ENCODE peak calls at places on chromosomes 11 and 22, in six cellular contexts. T is AG09309, F is aorta, L is fibroblast of lung, A is astrocyte of the cerebellum, B is pancreas. Z is an unnamed sample.

GRCh38 chr11:71120346-71120963 is 131.9 kb downstream of the SHANK2 start:
- DNase-seq in T (no peak), B (peak; percentile 64), A (no peak), L (no peak), F (no peak), Z (peak; percentile 52)

GRCh38 chr22:34067031-34067430 is 146.8 kb upstream of the LARGE1 start:
- DNase-seq in F (no peak), L (no peak), B (no peak), T (no peak), A (no peak), Z (no peak)

GRCh38 chr22:35313311-35314121 is 13.8 kb downstream of the TOM1 start:
- DNase-seq in F (peak; percentile 77), A (peak; percentile 26), L (peak; percentile 96), T (peak; percentile 84), B (no peak), Z (peak; percentile 49)

GRCh38 chr22:46968359-46968740 is 205.9 kb downstream of the TBC1D22A start:
- DNase-seq in F (no peak), T (no peak), B (no peak), A (no peak), L (no peak), Z (no peak)

GRCh38 chr22:47373648-47374272 is 611.3 kb downstream of the TBC1D22A start:
- DNase-seq in A (no peak), T (no peak), B (no peak), F (peak; percentile 42), L (no peak), Z (peak; percentile 43)

GRCh38 chr11:69361048-69361447 is 67.1 kb downstream of the MYEOV start:
- DNase-seq in B (peak; percentile 4), T (no peak), A (no peak), L (no peak), F (no peak), Z (no peak)

GRCh38 chr22:19360862-19361261 is 69.3 kb upstream of the CLTCL1 start:
- DNase-seq in L (no peak), F (no peak), B (no peak), T (no peak), A (no peak), Z (no peak)

GRCh38 chr11:70853103-70853830 is 399.1 kb downstream of the SHANK2 start:
- DNase-seq in T (no peak), A (no peak), L (no peak), F (no peak), B (no peak), Z (no peak)

GRCh38 chr11:72436667-72437066 is 2.3 kb upstream of the CLPB start:
- DNase-seq in T (no peak), F (no peak), A (no peak), L (no peak), B (no peak), Z (no peak)

GRCh38 chr11:111419641-111420327 is 40.7 kb upstream of the POU2AF1 start:
- DNase-seq in A (no peak), T (no peak), B (peak; percentile 62), L (no peak), F (peak; percentile 79), Z (peak; percentile 76)

GRCh38 chr11:133134561-133135173 is 397.6 kb downstream of the OPCML start:
- DNase-seq in A (peak; percentile 2), L (peak; percentile 34), T (no peak), F (no peak), B (peak; percentile 27), Z (no peak)

GRCh38 chr22:36922752-36923457 is 9.5 kb downstream of the CSF2RB start:
- DNase-seq in A (no peak), L (no peak), B (no peak), F (no peak), T (no peak), Z (no peak)

GRCh38 chr22:25109878-25110595 is 89.6 kb upstream of the CRYBB3 start:
- DNase-seq in B (no peak), L (no peak), T (no peak), F (no peak), A (no peak), Z (no peak)

GRCh38 chr22:44274918-44275665 is 37.7 kb downstream of the SHISAL1 start:
- DNase-seq in T (no peak), B (peak; percentile 31), A (no peak), L (no peak), F (no peak), Z (peak; percentile 47)

GRCh38 chr11:132187814-132188213 is 817.4 kb downstream of the NTM start:
- DNase-seq in F (no peak), A (no peak), T (peak; percentile 43), L (peak; percentile 59), B (no peak), Z (no peak)

GRCh38 chr11:69658606-69659450 is 16.3 kb downstream of the LTO1 start:
- DNase-seq in T (no peak), L (no peak), F (peak; percentile 66), A (no peak), B (no peak), Z (peak; percentile 57)

GRCh38 chr22:46931881-46932280 is 169.4 kb downstream of the TBC1D22A start:
- DNase-seq in T (no peak), F (no peak), A (peak; percentile 18), B (no peak), L (peak; percentile 88), Z (no peak)

GRCh38 chr11:76769071-76769560 is 14.0 kb upstream of the TSKU start:
- DNase-seq in F (no peak), T (no peak), A (no peak), L (peak; percentile 74), B (no peak), Z (peak; percentile 75)

GRCh38 chr11:15901790-15902189 is 454.6 kb downstream of the SOX6 start:
- DNase-seq in A (no peak), T (no peak), B (no peak), L (no peak), F (no peak), Z (no peak)
- H3K4me3 ChIP-seq in A (no peak overlapping the region), T (no peak overlapping the region), B (no peak overlapping the region), L (no peak overlapping the region), F (no peak overlapping the region), Z (no peak overlapping the region)

GRCh38 chr11:117885777-117886176 is 9.3 kb upstream of the FXYD6 start:
- DNase-seq in F (no peak), A (no peak), T (no peak), B (peak; percentile 28), L (no peak), Z (no peak)
- H3K4me3 ChIP-seq in F (no peak overlapping the region), A (no peak overlapping the region), T (no peak overlapping the region), B (no peak overlapping the region), L (no peak overlapping the region), Z (no peak overlapping the region)

GRCh38 chr22:31637938-31638618 is 23.9 kb downstream of the PISD start:
- DNase-seq in B (no peak), F (no peak), A (no peak), L (no peak), T (no peak), Z (peak; percentile 89)
- H3K4me3 ChIP-seq in B (no peak overlapping the region), F (no peak overlapping the region), A (no peak overlapping the region), L (no peak overlapping the region), T (no peak overlapping the region), Z (peak overlapping the region; percentile 47)

DNA sequence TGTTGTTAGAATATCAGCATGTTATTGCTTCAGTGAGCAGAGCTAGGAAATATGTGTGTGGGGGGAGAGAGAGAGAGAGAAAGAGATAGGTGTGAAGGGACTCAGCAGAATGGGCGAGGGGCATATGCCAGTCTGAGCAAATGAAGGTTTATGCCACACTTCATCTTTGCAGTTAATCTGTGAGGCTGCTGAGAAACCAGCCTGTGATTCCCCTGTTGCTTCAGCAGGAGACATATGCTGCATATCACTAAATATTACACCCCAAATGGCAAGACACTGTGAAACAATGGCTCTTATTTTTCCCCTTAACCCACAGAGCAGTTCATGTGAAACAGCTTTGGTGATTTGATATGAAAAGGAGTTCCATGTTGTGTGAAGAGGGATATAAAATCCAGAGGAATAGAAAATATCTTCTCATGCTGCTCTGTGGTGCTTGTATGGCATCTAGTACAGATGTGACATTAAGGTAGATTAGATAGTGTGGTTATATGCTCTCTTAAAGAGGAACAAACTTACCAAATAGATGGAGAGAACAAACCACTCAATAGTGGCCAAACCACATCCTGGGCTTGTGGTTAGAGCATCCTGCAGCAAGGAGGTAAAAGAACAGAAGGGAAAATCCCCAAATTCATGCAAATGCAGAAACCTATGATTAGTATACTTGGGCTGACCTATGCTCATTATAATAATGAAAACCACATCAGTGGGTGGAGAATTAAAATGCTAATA is 864.2 kb downstream of the FAM181B start:
- DNase-seq in B (no peak), L (peak; percentile 20), F (no peak), A (peak; percentile 79), T (no peak), Z (peak; percentile 76)
- H3K4me3 ChIP-seq in B (no peak overlapping the region), L (no peak overlapping the region), F (no peak overlapping the region), A (no peak overlapping the region), T (no peak overlapping the region), Z (peak overlapping the region; percentile 57)

DNA sequence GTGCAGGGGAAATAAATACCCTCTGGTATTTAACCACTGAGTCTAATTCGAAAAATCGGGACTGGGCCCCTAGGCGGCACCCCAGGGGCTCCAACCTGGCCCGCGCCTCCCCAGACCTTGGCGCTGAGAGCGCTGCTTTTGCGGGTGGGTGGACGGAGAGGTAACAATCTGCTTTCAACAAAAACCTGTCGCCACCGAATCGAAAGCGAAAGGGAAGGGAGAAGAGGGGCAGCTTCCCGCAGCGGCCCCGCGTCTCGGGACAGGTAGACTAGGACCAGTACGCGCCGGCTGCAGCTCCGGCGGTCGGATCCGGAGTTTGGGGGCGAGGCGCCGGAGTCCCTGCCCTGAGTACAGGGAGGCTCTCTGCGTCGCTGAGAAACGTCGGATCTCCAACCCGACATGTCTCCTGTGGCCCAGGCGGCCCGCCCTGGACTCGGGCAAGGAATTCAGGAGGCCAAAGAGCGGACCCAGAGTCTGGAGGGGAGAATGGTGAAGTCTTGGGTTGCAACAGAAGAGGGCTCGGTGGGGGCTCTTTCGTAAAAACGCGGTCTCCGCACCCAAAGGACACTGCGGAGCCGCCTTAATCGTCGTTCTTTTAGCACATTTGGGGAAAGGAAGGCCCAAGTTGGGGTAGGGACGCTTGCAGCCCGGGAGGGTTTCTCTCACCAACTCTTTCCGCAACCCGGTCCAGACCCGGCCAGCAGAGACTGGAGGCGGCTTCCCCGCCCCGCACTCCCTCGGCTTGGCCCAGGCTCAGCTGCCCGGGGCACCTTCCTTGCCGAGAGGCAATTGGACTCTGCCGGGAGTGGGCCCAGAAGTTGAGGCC is 4.1 kb downstream of the ALX4 start:
- DNase-seq in B (peak; percentile 49), T (no peak), L (peak; percentile 14), A (no peak), F (no peak), Z (peak; percentile 82)
- H3K4me3 ChIP-seq in B (peak overlapping the region; percentile 47), T (peak overlapping the region; percentile 30), L (peak overlapping the region; percentile 42), A (peak overlapping the region; percentile 38), F (no peak overlapping the region), Z (peak overlapping the region; percentile 82)

GRCh38 chr22:49724030-49724892 is 103.4 kb downstream of the BRD1 start:
- DNase-seq in F (no peak), L (no peak), B (no peak), A (no peak), T (no peak), Z (no peak)

GRCh38 chr22:49725516-49725915 is 102.2 kb downstream of the BRD1 start:
- DNase-seq in T (no peak), L (no peak), A (no peak), F (no peak), B (no peak), Z (no peak)

GRCh38 chr22:49723478-49724029 is 104.1 kb downstream of the BRD1 start:
- DNase-seq in A (no peak), T (no peak), L (no peak), B (no peak), F (no peak), Z (no peak)

GRCh38 chr22:49726022-49726681 is 101.5 kb downstream of the BRD1 start:
- DNase-seq in L (no peak), A (no peak), F (no peak), T (no peak), B (no peak), Z (no peak)

GRCh38 chr22:49724893-49725489 is 102.7 kb downstream of the BRD1 start:
- DNase-seq in L (peak; percentile 16), A (no peak), B (peak; percentile 31), F (no peak), T (no peak), Z (peak; percentile 88)
- H3K4me3 ChIP-seq in L (no peak overlapping the region), A (no peak overlapping the region), B (no peak overlapping the region), F (no peak overlapping the region), T (no peak overlapping the region), Z (peak overlapping the region; percentile 43)

Z was measured in spleen.